ENCODE peak calls at places on chromosomes 7 and 10, in four cellular contexts. One of them, this sample, is unnamed.

GRCh38 chr10:1196656-1197055 is 140.5 kb downstream of the WDR37 start:
- DNase-seq in IMR-90: no peak
- DNase-seq in NCI-H1092: no peak
- DNase-seq in NCI-H1417 treated with DMSO at 0.1 percent for 48 hours: no peak
- DNase-seq in this sample: no peak

GRCh38 chr7:8379264-8379663 is 54.1 kb upstream of the NXPH1 start:
- DNase-seq in IMR-90: no peak
- DNase-seq in NCI-H1092: peak; percentile 96
- DNase-seq in NCI-H1417 treated with DMSO at 0.1 percent for 48 hours: peak; percentile 74
- DNase-seq in this sample: no peak

GRCh38 chr10:113557389-113558321 is 4.8 kb downstream of the HABP2 start:
- DNase-seq in IMR-90: no peak
- DNase-seq in NCI-H1092: no peak
- DNase-seq in NCI-H1417 treated with DMSO at 0.1 percent for 48 hours: no peak
- DNase-seq in this sample: no peak

GRCh38 chr10:71266918-71267442 is 52.1 kb upstream of the SLC29A3 start:
- DNase-seq in IMR-90: peak; percentile 41
- DNase-seq in NCI-H1092: no peak
- DNase-seq in NCI-H1417 treated with DMSO at 0.1 percent for 48 hours: no peak
- DNase-seq in this sample: no peak

GRCh38 chr10:133276435-133277201 is at the start of gene ADAM8:
- DNase-seq in IMR-90: no peak
- DNase-seq in NCI-H1092: no peak
- DNase-seq in NCI-H1417 treated with DMSO at 0.1 percent for 48 hours: no peak
- DNase-seq in this sample: no peak

GRCh38 chr10:122029503-122030199 is 40.7 kb downstream of the TACC2 start:
- DNase-seq in IMR-90: no peak
- DNase-seq in NCI-H1092: no peak
- DNase-seq in NCI-H1417 treated with DMSO at 0.1 percent for 48 hours: no peak
- DNase-seq in this sample: no peak

GRCh38 chr7:5701085-5701914 is 80.2 kb downstream of the RNF216 start:
- DNase-seq in IMR-90: peak; percentile 66
- DNase-seq in NCI-H1092: no peak
- DNase-seq in NCI-H1417 treated with DMSO at 0.1 percent for 48 hours: no peak
- DNase-seq in this sample: no peak

GRCh38 chr10:86647773-86648705 is 6.3 kb upstream of the OPN4 start:
- DNase-seq in IMR-90: no peak
- DNase-seq in NCI-H1092: no peak
- DNase-seq in NCI-H1417 treated with DMSO at 0.1 percent for 48 hours: peak; percentile 1
- DNase-seq in this sample: no peak

GRCh38 chr10:58511765-58512469 is 755 bp upstream of the BICC1 start:
- DNase-seq in IMR-90: peak; percentile 43
- DNase-seq in NCI-H1092: no peak
- DNase-seq in NCI-H1417 treated with DMSO at 0.1 percent for 48 hours: no peak
- DNase-seq in this sample: no peak

GRCh38 chr7:150487625-150488024 is 27.0 kb upstream of the GIMAP7 start:
- DNase-seq in IMR-90: no peak
- DNase-seq in NCI-H1092: no peak
- DNase-seq in NCI-H1417 treated with DMSO at 0.1 percent for 48 hours: no peak
- DNase-seq in this sample: no peak

GRCh38 chr7:130951976-130952313 is 217.9 kb upstream of the KLF14 start:
- DNase-seq in IMR-90: no peak
- DNase-seq in NCI-H1092: no peak
- DNase-seq in NCI-H1417 treated with DMSO at 0.1 percent for 48 hours: no peak
- DNase-seq in this sample: no peak

GRCh38 chr7:156003220-156004162 is 191.2 kb upstream of the SHH start:
- DNase-seq in IMR-90: no peak
- DNase-seq in NCI-H1092: no peak
- DNase-seq in NCI-H1417 treated with DMSO at 0.1 percent for 48 hours: no peak
- DNase-seq in this sample: no peak

GRCh38 chr10:31657471-31657844 is 271.2 kb downstream of the ARHGAP12 start:
- DNase-seq in IMR-90: no peak
- DNase-seq in NCI-H1092: no peak
- DNase-seq in NCI-H1417 treated with DMSO at 0.1 percent for 48 hours: no peak
- DNase-seq in this sample: no peak

GRCh38 chr10:29924436-29924835 is 134.9 kb downstream of the JCAD start:
- DNase-seq in IMR-90: no peak
- DNase-seq in NCI-H1092: no peak
- DNase-seq in NCI-H1417 treated with DMSO at 0.1 percent for 48 hours: no peak
- DNase-seq in this sample: no peak

This sample was measured in astrocyte of the cerebellum.